ENCODE peak calls at places on chromosomes 1 and 21, in four cellular contexts. J is K562, E is GM12878, C is HepG2. X is an unnamed sample.

GRCh38 chr1:204574016-204574855 is 58.0 kb downstream of the MDM4 start:
- DNase-seq in J (no peak), E (no peak), C (no peak), X (no peak)

GRCh38 chr1:223031690-223032601 is 111.1 kb downstream of the TLR5 start:
- DNase-seq in J (no peak), E (no peak), C (no peak), X (peak)

GRCh38 chr1:111754964-111755320 is 759 bp upstream of the DDX20 start:
- DNase-seq in J (peak), E (no peak), C (no peak), X (peak)

GRCh38 chr21:35467536-35467935 is 418.4 kb upstream of the RUNX1 start:
- DNase-seq in J (no peak), E (no peak), C (no peak), X (no peak)

GRCh38 chr1:85322655-85323054 is 46.2 kb upstream of the BCL10 start:
- DNase-seq in J (no peak), E (no peak), C (no peak), X (no peak)

GRCh38 chr1:217260676-217261075 is 370.2 kb downstream of the GPATCH2 start:
- DNase-seq in J (no peak), E (no peak), C (no peak), X (no peak)

GRCh38 chr1:192849442-192849841 is 40.6 kb downstream of the RGS2 start:
- DNase-seq in J (no peak), E (no peak), C (no peak), X (no peak)

GRCh38 chr1:223756806-223757700 is 44.7 kb downstream of the CAPN2 start:
- DNase-seq in J (no peak), E (no peak), C (no peak), X (no peak)

GRCh38 chr1:110003747-110004428 is 19.3 kb downstream of the AHCYL1 start:
- DNase-seq in J (peak), E (peak), C (peak), X (peak)

DNA sequence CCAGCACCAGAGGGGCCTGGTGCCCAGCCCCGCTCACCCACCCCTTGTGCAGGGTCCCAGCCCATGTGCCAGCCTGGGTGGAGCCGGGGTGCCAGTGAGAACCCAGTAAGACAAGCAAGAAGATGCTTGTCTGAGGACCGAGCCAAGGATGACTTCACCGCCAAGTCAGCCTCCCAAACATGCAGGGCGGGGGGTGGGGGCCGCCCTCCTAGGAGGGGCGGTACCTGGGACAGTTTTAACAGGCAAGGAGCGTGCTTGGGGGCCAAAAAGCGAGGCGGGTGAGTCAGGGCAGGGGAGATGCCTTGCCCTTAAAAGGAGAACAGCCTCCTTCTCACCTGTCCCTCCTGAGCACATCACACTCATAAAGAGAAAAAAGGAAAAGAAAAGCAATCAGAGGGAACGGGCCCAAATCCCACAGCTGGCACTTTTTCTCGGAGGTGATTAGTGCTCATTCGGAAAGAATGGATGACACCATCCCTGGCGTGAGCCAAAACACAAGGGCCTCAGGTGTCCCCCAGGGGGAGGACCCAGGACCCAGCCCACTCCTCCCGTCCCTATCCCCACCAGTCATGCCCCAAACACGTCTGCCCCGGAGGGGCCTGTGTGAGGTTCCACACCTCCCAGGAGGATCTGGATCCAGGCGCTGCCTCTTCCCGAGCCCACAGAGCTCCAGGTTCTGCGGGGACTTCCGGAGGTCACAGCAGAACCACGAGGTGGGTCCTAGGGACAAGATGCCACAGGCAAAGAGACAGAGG is 77.6 kb upstream of the IFFO2 start:
- DNase-seq in J (no peak), E (no peak), C (no peak), X (no peak)
- TF ChIP-seq POLR2AphosphoS2 in J (no peak), E (no peak), C (no peak), X (no peak)

GRCh38 chr21:42830456-42831455 is 48.6 kb downstream of the WDR4 start:
- DNase-seq in J (peak), E (no peak), C (no peak), X (no peak)
- TF ChIP-seq JUNB in J (no peak), E (no peak), C (no peak), X (no peak)

DNA sequence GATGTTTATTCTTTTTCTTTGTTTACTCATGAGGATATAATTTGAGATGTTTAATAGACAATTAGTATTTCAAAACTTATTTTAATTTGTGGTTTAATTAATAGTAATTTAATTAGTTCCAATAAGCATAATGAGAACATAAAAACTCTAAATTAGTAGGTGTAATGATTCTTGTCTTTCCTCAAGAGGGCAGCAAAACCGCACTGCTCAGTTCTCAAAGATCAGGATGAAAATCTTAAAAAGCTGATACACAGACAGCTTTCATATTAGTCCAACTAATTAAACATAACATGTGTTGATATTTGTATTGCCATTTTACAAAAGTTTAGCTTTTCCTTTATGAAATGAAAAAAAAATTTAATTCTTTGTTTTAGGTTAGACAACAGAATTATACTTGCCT is 106.7 kb upstream of the C21orf91 start:
- DNase-seq in J (no peak), E (no peak), C (peak), X (no peak)
- TF ChIP-seq POLR2AphosphoS2 in J (no peak), E (no peak), C (no peak), X (no peak)

GRCh38 chr1:203537806-203538464 is 44.0 kb downstream of the OPTC start:
- DNase-seq in J (no peak), E (no peak), C (peak), X (peak)
- TF ChIP-seq JUNB in J (no peak), E (no peak), C (no peak), X (no peak)

DNA sequence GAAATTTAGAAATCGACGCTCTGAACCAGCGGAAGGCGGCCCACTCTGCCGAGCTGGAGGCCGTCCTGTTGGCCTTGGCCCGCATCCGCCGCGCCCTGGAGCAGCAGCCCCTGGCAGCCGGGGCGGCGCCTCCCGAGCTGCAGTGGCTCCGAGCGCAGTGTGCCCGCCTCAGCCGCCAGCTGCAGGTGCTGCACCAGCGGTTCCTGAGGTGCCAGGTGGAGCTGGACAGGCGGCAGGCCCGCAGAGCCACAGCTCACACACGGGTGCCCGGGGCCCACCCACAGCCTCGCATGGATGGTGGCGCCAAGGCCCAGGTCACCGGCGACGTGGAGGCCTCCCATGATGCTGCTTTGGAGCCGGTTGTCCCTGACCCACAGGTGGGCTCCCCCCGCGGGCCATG is 47.0 kb upstream of the DIP2A start:
- DNase-seq in J (no peak), E (no peak), C (no peak), X (no peak)
- TF ChIP-seq POLR2AphosphoS2 in J (no peak), E (no peak), C (no peak), X (no peak)